ENCODE peak calls at places on chromosome 20, in seven cellular contexts. One of them, this sample, is unnamed.

GRCh38 chr20:2292711-2293110 is 3.1 kb upstream of the TGM3 start:
- DNase-seq in tibial nerve: no peak
- DNase-seq in pancreas: no peak
- DNase-seq in cardiac muscle cell: no peak
- DNase-seq in tibial artery: peak
- DNase-seq in K562: no peak
- DNase-seq in colonic mucosa: no peak
- DNase-seq in this sample: no peak

GRCh38 chr20:57399587-57400261 is 8.5 kb downstream of the RBM38 start:
- DNase-seq in tibial artery: no peak
- DNase-seq in pancreas: no peak
- DNase-seq in tibial nerve: no peak
- DNase-seq in colonic mucosa: no peak
- DNase-seq in cardiac muscle cell: no peak
- DNase-seq in K562: no peak
- DNase-seq in this sample: no peak

GRCh38 chr20:38471987-38472512 is 593 bp upstream of the RALGAPB start:
- DNase-seq in pancreas: no peak
- DNase-seq in tibial artery: no peak
- DNase-seq in tibial nerve: no peak
- DNase-seq in colonic mucosa: no peak
- DNase-seq in K562: no peak
- DNase-seq in cardiac muscle cell: peak
- DNase-seq in this sample: no peak

GRCh38 chr20:31790401-31790800 is 28.8 kb upstream of the MYLK2 start:
- DNase-seq in cardiac muscle cell: no peak
- DNase-seq in tibial artery: no peak
- DNase-seq in tibial nerve: no peak
- DNase-seq in pancreas: no peak
- DNase-seq in K562: no peak
- DNase-seq in colonic mucosa: no peak
- DNase-seq in this sample: no peak

GRCh38 chr20:22333885-22334545 is 250.4 kb downstream of the FOXA2 start:
- DNase-seq in tibial nerve: peak
- DNase-seq in tibial artery: no peak
- DNase-seq in K562: peak
- DNase-seq in cardiac muscle cell: peak
- DNase-seq in colonic mucosa: peak
- DNase-seq in pancreas: peak
- DNase-seq in this sample: peak

GRCh38 chr20:35508493-35509218 is 20.8 kb downstream of the C20orf173 start:
- DNase-seq in K562: no peak
- DNase-seq in cardiac muscle cell: no peak
- DNase-seq in tibial artery: no peak
- DNase-seq in colonic mucosa: no peak
- DNase-seq in pancreas: no peak
- DNase-seq in tibial nerve: no peak
- DNase-seq in this sample: no peak

GRCh38 chr20:16701296-16701695 is 28.5 kb upstream of the SNRPB2 start:
- DNase-seq in cardiac muscle cell: peak
- DNase-seq in colonic mucosa: no peak
- DNase-seq in tibial artery: no peak
- DNase-seq in tibial nerve: no peak
- DNase-seq in pancreas: no peak
- DNase-seq in K562: peak
- DNase-seq in this sample: no peak

GRCh38 chr20:57586943-57587277 is 26.0 kb downstream of the PCK1 start:
- DNase-seq in tibial nerve: no peak
- DNase-seq in tibial artery: no peak
- DNase-seq in cardiac muscle cell: no peak
- DNase-seq in pancreas: no peak
- DNase-seq in colonic mucosa: no peak
- DNase-seq in K562: no peak
- DNase-seq in this sample: no peak

GRCh38 chr20:32078777-32079176 is 26.7 kb downstream of the HCK start:
- DNase-seq in K562: no peak
- DNase-seq in colonic mucosa: no peak
- DNase-seq in tibial nerve: no peak
- DNase-seq in pancreas: no peak
- DNase-seq in cardiac muscle cell: no peak
- DNase-seq in tibial artery: no peak
- DNase-seq in this sample: no peak

GRCh38 chr20:25009218-25010145 is 16.9 kb upstream of the APMAP start:
- DNase-seq in tibial artery: peak
- DNase-seq in pancreas: peak
- DNase-seq in tibial nerve: no peak
- DNase-seq in K562: no peak
- DNase-seq in cardiac muscle cell: no peak
- DNase-seq in colonic mucosa: no peak
- DNase-seq in this sample: no peak

GRCh38 chr20:24739751-24740150 is 209.3 kb upstream of the CST7 start:
- DNase-seq in K562: no peak
- DNase-seq in tibial artery: no peak
- DNase-seq in cardiac muscle cell: no peak
- DNase-seq in colonic mucosa: no peak
- DNase-seq in tibial nerve: no peak
- DNase-seq in pancreas: no peak
- DNase-seq in this sample: no peak

GRCh38 chr20:44810391-44811149 is at the start of gene RIMS4:
- DNase-seq in pancreas: no peak
- DNase-seq in tibial nerve: no peak
- DNase-seq in colonic mucosa: no peak
- DNase-seq in tibial artery: no peak
- DNase-seq in K562: no peak
- DNase-seq in cardiac muscle cell: peak
- DNase-seq in this sample: no peak

GRCh38 chr20:41110930-41111577 is 26.3 kb upstream of the PLCG1 start:
- DNase-seq in tibial artery: no peak
- DNase-seq in cardiac muscle cell: no peak
- DNase-seq in colonic mucosa: no peak
- DNase-seq in pancreas: no peak
- DNase-seq in K562: no peak
- DNase-seq in tibial nerve: no peak
- DNase-seq in this sample: no peak

GRCh38 chr20:20201124-20201523 is 148.8 kb downstream of the CFAP61 start:
- DNase-seq in cardiac muscle cell: no peak
- DNase-seq in colonic mucosa: no peak
- DNase-seq in tibial nerve: no peak
- DNase-seq in tibial artery: no peak
- DNase-seq in K562: no peak
- DNase-seq in pancreas: no peak
- DNase-seq in this sample: no peak

GRCh38 chr20:32523613-32524218 is 61.4 kb downstream of the NOL4L start:
- DNase-seq in tibial nerve: no peak
- DNase-seq in pancreas: no peak
- DNase-seq in tibial artery: no peak
- DNase-seq in K562: no peak
- DNase-seq in cardiac muscle cell: no peak
- DNase-seq in colonic mucosa: no peak
- DNase-seq in this sample: no peak

GRCh38 chr20:35821807-35822242 is 50.0 kb downstream of the PHF20 start:
- DNase-seq in pancreas: no peak
- DNase-seq in cardiac muscle cell: no peak
- DNase-seq in tibial nerve: no peak
- DNase-seq in K562: peak
- DNase-seq in tibial artery: no peak
- DNase-seq in colonic mucosa: no peak
- DNase-seq in this sample: no peak

GRCh38 chr20:49278817-49279676 is 1.2 kb upstream of the ZNFX1 start:
- DNase-seq in pancreas: no peak
- DNase-seq in tibial artery: peak
- DNase-seq in tibial nerve: no peak
- DNase-seq in colonic mucosa: peak
- DNase-seq in K562: peak
- DNase-seq in cardiac muscle cell: no peak
- DNase-seq in this sample: no peak

GRCh38 chr20:49395183-49395582 is 87.3 kb downstream of the KCNB1 start:
- DNase-seq in pancreas: no peak
- DNase-seq in K562: no peak
- DNase-seq in tibial artery: peak
- DNase-seq in colonic mucosa: no peak
- DNase-seq in cardiac muscle cell: no peak
- DNase-seq in tibial nerve: peak
- DNase-seq in this sample: no peak

GRCh38 chr20:34112600-34113061 is 588 bp upstream of the EIF2S2 start:
- DNase-seq in K562: peak
- DNase-seq in pancreas: peak
- DNase-seq in colonic mucosa: peak
- DNase-seq in cardiac muscle cell: peak
- DNase-seq in tibial nerve: peak
- DNase-seq in tibial artery: no peak
- DNase-seq in this sample: no peak

GRCh38 chr20:59441860-59442810 is 141.7 kb downstream of the EDN3 start:
- DNase-seq in pancreas: no peak
- DNase-seq in tibial artery: no peak
- DNase-seq in cardiac muscle cell: peak
- DNase-seq in tibial nerve: no peak
- DNase-seq in colonic mucosa: no peak
- DNase-seq in K562: no peak
- DNase-seq in this sample: no peak

GRCh38 chr20:57071283-57071701 is 195.1 kb downstream of the BMP7 start:
- DNase-seq in K562: no peak
- DNase-seq in pancreas: no peak
- DNase-seq in tibial artery: peak
- DNase-seq in tibial nerve: no peak
- DNase-seq in colonic mucosa: no peak
- DNase-seq in cardiac muscle cell: peak
- DNase-seq in this sample: no peak

GRCh38 chr20:36173451-36173933 is 19.0 kb downstream of the EPB41L1 start:
- DNase-seq in tibial nerve: no peak
- DNase-seq in colonic mucosa: no peak
- DNase-seq in K562: peak
- DNase-seq in cardiac muscle cell: peak
- DNase-seq in pancreas: no peak
- DNase-seq in tibial artery: no peak
- DNase-seq in this sample: no peak

GRCh38 chr20:11891081-11891826 is 26.4 kb upstream of the BTBD3 start:
- DNase-seq in cardiac muscle cell: peak
- DNase-seq in K562: peak
- DNase-seq in colonic mucosa: peak
- DNase-seq in pancreas: peak
- DNase-seq in tibial nerve: peak
- DNase-seq in tibial artery: peak
- DNase-seq in this sample: peak

GRCh38 chr20:13554706-13555105 is 84.0 kb downstream of the TASP1 start:
- DNase-seq in cardiac muscle cell: no peak
- DNase-seq in tibial artery: no peak
- DNase-seq in colonic mucosa: no peak
- DNase-seq in pancreas: no peak
- DNase-seq in tibial nerve: no peak
- DNase-seq in K562: no peak
- DNase-seq in this sample: no peak
- H3K27ac ChIP-seq in cardiac muscle cell: no peak
- H3K27ac ChIP-seq in tibial artery: peak
- H3K27ac ChIP-seq in colonic mucosa: no peak
- H3K27ac ChIP-seq in pancreas: no peak
- H3K27ac ChIP-seq in tibial nerve: no peak
- H3K27ac ChIP-seq in K562: no peak
- H3K27ac ChIP-seq in this sample: no peak

DNA sequence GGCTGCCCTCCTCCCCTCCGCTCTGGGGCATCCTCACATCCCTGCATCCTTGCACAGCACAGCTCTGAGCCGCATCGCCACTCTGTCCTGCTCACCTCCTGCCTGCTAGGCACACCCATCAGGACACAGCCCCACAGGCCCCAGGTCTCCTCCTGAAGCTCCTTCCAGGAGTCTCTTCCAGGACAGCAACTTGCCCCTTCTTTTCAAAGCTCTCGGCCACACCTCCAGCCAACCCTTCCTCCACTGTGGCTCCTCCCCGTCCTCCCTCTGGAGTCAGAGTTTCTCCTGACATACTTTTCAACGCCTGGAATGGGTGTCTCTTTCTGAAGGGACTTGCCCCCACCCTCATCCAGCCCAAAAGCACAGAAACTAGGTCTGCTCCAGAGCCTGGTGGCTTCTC is 77.3 kb downstream of the SLC23A2 start:
- DNase-seq in cardiac muscle cell: no peak
- DNase-seq in pancreas: no peak
- DNase-seq in colonic mucosa: no peak
- DNase-seq in tibial artery: no peak
- DNase-seq in K562: no peak
- DNase-seq in tibial nerve: no peak
- DNase-seq in this sample: no peak
- TF ChIP-seq CTCF in cardiac muscle cell: no peak
- TF ChIP-seq CTCF in pancreas: no peak
- TF ChIP-seq CTCF in colonic mucosa: no peak
- TF ChIP-seq CTCF in tibial artery: no peak
- TF ChIP-seq CTCF in K562: no peak
- TF ChIP-seq CTCF in tibial nerve: no peak
- TF ChIP-seq CTCF in this sample: no peak

GRCh38 chr20:63919130-63919529 is 24.2 kb downstream of the DNAJC5 start:
- DNase-seq in tibial nerve: no peak
- DNase-seq in K562: no peak
- DNase-seq in cardiac muscle cell: no peak
- DNase-seq in tibial artery: no peak
- DNase-seq in pancreas: no peak
- DNase-seq in colonic mucosa: no peak
- DNase-seq in this sample: no peak

GRCh38 chr20:63915471-63915870 is 20.5 kb downstream of the DNAJC5 start:
- DNase-seq in cardiac muscle cell: no peak
- DNase-seq in K562: no peak
- DNase-seq in tibial artery: no peak
- DNase-seq in pancreas: peak
- DNase-seq in tibial nerve: no peak
- DNase-seq in colonic mucosa: no peak
- DNase-seq in this sample: peak

GRCh38 chr20:63913768-63914167 is 18.8 kb downstream of the DNAJC5 start:
- DNase-seq in tibial artery: no peak
- DNase-seq in cardiac muscle cell: no peak
- DNase-seq in tibial nerve: no peak
- DNase-seq in pancreas: no peak
- DNase-seq in colonic mucosa: no peak
- DNase-seq in K562: no peak
- DNase-seq in this sample: no peak

GRCh38 chr20:63920226-63920625 is 25.3 kb downstream of the DNAJC5 start:
- DNase-seq in tibial artery: no peak
- DNase-seq in K562: no peak
- DNase-seq in tibial nerve: no peak
- DNase-seq in colonic mucosa: no peak
- DNase-seq in pancreas: no peak
- DNase-seq in cardiac muscle cell: no peak
- DNase-seq in this sample: no peak

DNA sequence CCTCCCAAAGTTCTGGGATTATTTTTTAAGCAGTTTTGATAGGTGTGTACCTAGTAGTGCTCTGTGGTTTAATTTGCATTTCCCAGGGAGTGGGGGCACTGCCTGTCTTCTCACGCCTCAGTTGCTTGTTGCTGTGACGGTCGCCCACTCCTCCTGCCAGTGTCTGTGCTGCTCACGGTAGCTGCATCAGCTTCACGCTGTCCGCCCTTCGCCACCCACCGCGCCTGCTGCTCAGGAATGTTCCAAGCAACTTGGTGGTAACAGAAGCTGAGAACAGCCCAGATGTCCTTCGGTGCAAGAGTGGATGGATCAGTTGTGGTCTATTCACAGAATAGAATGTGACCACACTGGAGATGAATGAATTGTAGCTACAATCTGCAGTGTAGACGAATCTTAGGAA is 22.9 kb downstream of the DNAJC5 start:
- DNase-seq in tibial artery: no peak
- DNase-seq in cardiac muscle cell: no peak
- DNase-seq in pancreas: no peak
- DNase-seq in tibial nerve: no peak
- DNase-seq in K562: no peak
- DNase-seq in colonic mucosa: no peak
- DNase-seq in this sample: no peak
- H3K27ac ChIP-seq in tibial artery: no peak
- H3K27ac ChIP-seq in cardiac muscle cell: no peak
- H3K27ac ChIP-seq in pancreas: no peak
- H3K27ac ChIP-seq in tibial nerve: no peak
- H3K27ac ChIP-seq in K562: no peak
- H3K27ac ChIP-seq in colonic mucosa: no peak
- H3K27ac ChIP-seq in this sample: no peak

GRCh38 chr20:53157443-53158408 is 185.6 kb downstream of the TSHZ2 start:
- DNase-seq in colonic mucosa: peak
- DNase-seq in tibial artery: no peak
- DNase-seq in pancreas: peak
- DNase-seq in K562: peak
- DNase-seq in tibial nerve: no peak
- DNase-seq in cardiac muscle cell: no peak
- DNase-seq in this sample: no peak
- TF ChIP-seq CTCF in colonic mucosa: peak
- TF ChIP-seq CTCF in tibial artery: no peak
- TF ChIP-seq CTCF in pancreas: peak
- TF ChIP-seq CTCF in K562: peak
- TF ChIP-seq CTCF in tibial nerve: no peak
- TF ChIP-seq CTCF in cardiac muscle cell: peak
- TF ChIP-seq CTCF in this sample: peak